ENCODE peak calls at places on chromosomes 3 and 15, in ten cellular contexts. One of them, this sample, is unnamed.

GRCh38 chr3:51682079-51682478 is 11.0 kb downstream of the TEX264 start:
- DNase-seq in breast epithelium: no peak
- DNase-seq in glutamatergic neuron: peak; percentile 51
- DNase-seq in amniotic stem cell: peak; percentile 50
- DNase-seq in AG08396: peak; percentile 89
- DNase-seq in K562: peak; percentile 79
- DNase-seq in WTC11: peak; percentile 72
- DNase-seq in fibroblast of pulmonary artery: peak; percentile 87
- DNase-seq in activated CD8-positive, alpha-beta memory T cell treated with anti-CD3 and anti-CD28 coated beads, Interleukin-2, amount 10 ng/mL, durations not matched to agents 7 days and 5 days: peak; percentile 91
- DNase-seq in keratinocyte: peak; percentile 52
- DNase-seq in this sample: peak; percentile 80

GRCh38 chr15:75532413-75533250 is 46.5 kb downstream of the PTPN9 start:
- DNase-seq in amniotic stem cell: no peak
- DNase-seq in breast epithelium: no peak
- DNase-seq in WTC11: peak; percentile 33
- DNase-seq in glutamatergic neuron: peak; percentile 38
- DNase-seq in K562: peak; percentile 33
- DNase-seq in fibroblast of pulmonary artery: peak; percentile 75
- DNase-seq in keratinocyte: no peak
- DNase-seq in AG08396: peak; percentile 59
- DNase-seq in activated CD8-positive, alpha-beta memory T cell treated with anti-CD3 and anti-CD28 coated beads, Interleukin-2, amount 10 ng/mL, durations not matched to agents 7 days and 5 days: no peak
- DNase-seq in this sample: peak; percentile 86

GRCh38 chr15:77580991-77581682 is 51.6 kb downstream of the LINGO1 start:
- DNase-seq in keratinocyte: no peak
- DNase-seq in amniotic stem cell: no peak
- DNase-seq in breast epithelium: no peak
- DNase-seq in K562: no peak
- DNase-seq in WTC11: no peak
- DNase-seq in glutamatergic neuron: no peak
- DNase-seq in AG08396: no peak
- DNase-seq in activated CD8-positive, alpha-beta memory T cell treated with anti-CD3 and anti-CD28 coated beads, Interleukin-2, amount 10 ng/mL, durations not matched to agents 7 days and 5 days: no peak
- DNase-seq in fibroblast of pulmonary artery: no peak
- DNase-seq in this sample: no peak

GRCh38 chr3:143206955-143207337 is 87.4 kb downstream of the CHST2 start:
- DNase-seq in AG08396: no peak
- DNase-seq in WTC11: no peak
- DNase-seq in activated CD8-positive, alpha-beta memory T cell treated with anti-CD3 and anti-CD28 coated beads, Interleukin-2, amount 10 ng/mL, durations not matched to agents 7 days and 5 days: no peak
- DNase-seq in glutamatergic neuron: no peak
- DNase-seq in breast epithelium: no peak
- DNase-seq in K562: no peak
- DNase-seq in keratinocyte: no peak
- DNase-seq in amniotic stem cell: no peak
- DNase-seq in fibroblast of pulmonary artery: no peak
- DNase-seq in this sample: no peak

GRCh38 chr15:68055224-68055705 is 1.1 kb downstream of the PIAS1 start:
- DNase-seq in activated CD8-positive, alpha-beta memory T cell treated with anti-CD3 and anti-CD28 coated beads, Interleukin-2, amount 10 ng/mL, durations not matched to agents 7 days and 5 days: peak; percentile 81
- DNase-seq in amniotic stem cell: no peak
- DNase-seq in keratinocyte: no peak
- DNase-seq in WTC11: no peak
- DNase-seq in breast epithelium: no peak
- DNase-seq in fibroblast of pulmonary artery: peak; percentile 51
- DNase-seq in AG08396: peak; percentile 43
- DNase-seq in glutamatergic neuron: no peak
- DNase-seq in K562: no peak
- DNase-seq in this sample: peak; percentile 61

GRCh38 chr3:57691411-57692133 is 1.3 kb downstream of the DENND6A start:
- DNase-seq in AG08396: no peak
- DNase-seq in WTC11: no peak
- DNase-seq in keratinocyte: no peak
- DNase-seq in fibroblast of pulmonary artery: peak; percentile 5
- DNase-seq in amniotic stem cell: no peak
- DNase-seq in K562: no peak
- DNase-seq in activated CD8-positive, alpha-beta memory T cell treated with anti-CD3 and anti-CD28 coated beads, Interleukin-2, amount 10 ng/mL, durations not matched to agents 7 days and 5 days: no peak
- DNase-seq in glutamatergic neuron: no peak
- DNase-seq in breast epithelium: no peak
- DNase-seq in this sample: no peak

GRCh38 chr15:63276342-63277043 is 912 bp upstream of the APH1B start:
- DNase-seq in AG08396: no peak
- DNase-seq in WTC11: no peak
- DNase-seq in activated CD8-positive, alpha-beta memory T cell treated with anti-CD3 and anti-CD28 coated beads, Interleukin-2, amount 10 ng/mL, durations not matched to agents 7 days and 5 days: no peak
- DNase-seq in breast epithelium: no peak
- DNase-seq in keratinocyte: no peak
- DNase-seq in glutamatergic neuron: no peak
- DNase-seq in K562: no peak
- DNase-seq in amniotic stem cell: no peak
- DNase-seq in fibroblast of pulmonary artery: no peak
- DNase-seq in this sample: no peak

GRCh38 chr3:60461199-60461598 is 790.1 kb downstream of the FHIT start:
- DNase-seq in WTC11: no peak
- DNase-seq in keratinocyte: no peak
- DNase-seq in activated CD8-positive, alpha-beta memory T cell treated with anti-CD3 and anti-CD28 coated beads, Interleukin-2, amount 10 ng/mL, durations not matched to agents 7 days and 5 days: no peak
- DNase-seq in AG08396: no peak
- DNase-seq in breast epithelium: no peak
- DNase-seq in amniotic stem cell: no peak
- DNase-seq in fibroblast of pulmonary artery: no peak
- DNase-seq in K562: no peak
- DNase-seq in glutamatergic neuron: no peak
- DNase-seq in this sample: no peak

GRCh38 chr15:65411470-65412071 is 11.2 kb downstream of the IGDCC4 start:
- DNase-seq in WTC11: no peak
- DNase-seq in breast epithelium: no peak
- DNase-seq in fibroblast of pulmonary artery: no peak
- DNase-seq in glutamatergic neuron: no peak
- DNase-seq in amniotic stem cell: no peak
- DNase-seq in AG08396: no peak
- DNase-seq in keratinocyte: no peak
- DNase-seq in activated CD8-positive, alpha-beta memory T cell treated with anti-CD3 and anti-CD28 coated beads, Interleukin-2, amount 10 ng/mL, durations not matched to agents 7 days and 5 days: no peak
- DNase-seq in K562: no peak
- DNase-seq in this sample: peak; percentile 39

GRCh38 chr3:13338231-13338630 is 81.9 kb downstream of the NUP210 start:
- DNase-seq in breast epithelium: no peak
- DNase-seq in WTC11: no peak
- DNase-seq in K562: no peak
- DNase-seq in activated CD8-positive, alpha-beta memory T cell treated with anti-CD3 and anti-CD28 coated beads, Interleukin-2, amount 10 ng/mL, durations not matched to agents 7 days and 5 days: no peak
- DNase-seq in AG08396: no peak
- DNase-seq in amniotic stem cell: no peak
- DNase-seq in fibroblast of pulmonary artery: no peak
- DNase-seq in glutamatergic neuron: no peak
- DNase-seq in keratinocyte: no peak
- DNase-seq in this sample: no peak

GRCh38 chr3:138729279-138729678 is 105.4 kb downstream of the PIK3CB start:
- DNase-seq in fibroblast of pulmonary artery: no peak
- DNase-seq in breast epithelium: no peak
- DNase-seq in amniotic stem cell: no peak
- DNase-seq in keratinocyte: no peak
- DNase-seq in AG08396: no peak
- DNase-seq in glutamatergic neuron: no peak
- DNase-seq in WTC11: no peak
- DNase-seq in K562: no peak
- DNase-seq in activated CD8-positive, alpha-beta memory T cell treated with anti-CD3 and anti-CD28 coated beads, Interleukin-2, amount 10 ng/mL, durations not matched to agents 7 days and 5 days: no peak
- DNase-seq in this sample: peak; percentile 6

GRCh38 chr15:58492661-58493397 is 61.0 kb downstream of the LIPC start:
- DNase-seq in amniotic stem cell: no peak
- DNase-seq in activated CD8-positive, alpha-beta memory T cell treated with anti-CD3 and anti-CD28 coated beads, Interleukin-2, amount 10 ng/mL, durations not matched to agents 7 days and 5 days: no peak
- DNase-seq in keratinocyte: no peak
- DNase-seq in breast epithelium: no peak
- DNase-seq in fibroblast of pulmonary artery: no peak
- DNase-seq in AG08396: no peak
- DNase-seq in glutamatergic neuron: no peak
- DNase-seq in WTC11: no peak
- DNase-seq in K562: peak; percentile 69
- DNase-seq in this sample: no peak

GRCh38 chr3:172675371-172676193 is 35.3 kb downstream of the NCEH1 start:
- DNase-seq in activated CD8-positive, alpha-beta memory T cell treated with anti-CD3 and anti-CD28 coated beads, Interleukin-2, amount 10 ng/mL, durations not matched to agents 7 days and 5 days: no peak
- DNase-seq in keratinocyte: no peak
- DNase-seq in amniotic stem cell: no peak
- DNase-seq in fibroblast of pulmonary artery: peak; percentile 77
- DNase-seq in K562: peak; percentile 43
- DNase-seq in WTC11: no peak
- DNase-seq in AG08396: no peak
- DNase-seq in glutamatergic neuron: no peak
- DNase-seq in breast epithelium: no peak
- DNase-seq in this sample: peak; percentile 76

GRCh38 chr3:39478226-39478625 is 10.7 kb downstream of the MOBP start:
- DNase-seq in keratinocyte: no peak
- DNase-seq in AG08396: no peak
- DNase-seq in WTC11: no peak
- DNase-seq in glutamatergic neuron: no peak
- DNase-seq in activated CD8-positive, alpha-beta memory T cell treated with anti-CD3 and anti-CD28 coated beads, Interleukin-2, amount 10 ng/mL, durations not matched to agents 7 days and 5 days: no peak
- DNase-seq in fibroblast of pulmonary artery: no peak
- DNase-seq in K562: no peak
- DNase-seq in amniotic stem cell: no peak
- DNase-seq in breast epithelium: no peak
- DNase-seq in this sample: no peak

GRCh38 chr15:101482526-101483371 is 6.8 kb downstream of the PCSK6 start:
- DNase-seq in glutamatergic neuron: no peak
- DNase-seq in WTC11: no peak
- DNase-seq in breast epithelium: no peak
- DNase-seq in amniotic stem cell: no peak
- DNase-seq in fibroblast of pulmonary artery: no peak
- DNase-seq in K562: no peak
- DNase-seq in keratinocyte: no peak
- DNase-seq in AG08396: no peak
- DNase-seq in activated CD8-positive, alpha-beta memory T cell treated with anti-CD3 and anti-CD28 coated beads, Interleukin-2, amount 10 ng/mL, durations not matched to agents 7 days and 5 days: no peak
- DNase-seq in this sample: no peak

GRCh38 chr3:8622873-8623725 is 21.5 kb downstream of the SSUH2 start:
- DNase-seq in amniotic stem cell: peak; percentile 49
- DNase-seq in fibroblast of pulmonary artery: peak; percentile 72
- DNase-seq in glutamatergic neuron: peak; percentile 85
- DNase-seq in K562: peak; percentile 84
- DNase-seq in keratinocyte: no peak
- DNase-seq in activated CD8-positive, alpha-beta memory T cell treated with anti-CD3 and anti-CD28 coated beads, Interleukin-2, amount 10 ng/mL, durations not matched to agents 7 days and 5 days: peak; percentile 55
- DNase-seq in breast epithelium: no peak
- DNase-seq in AG08396: peak; percentile 83
- DNase-seq in WTC11: peak; percentile 87
- DNase-seq in this sample: peak; percentile 51

GRCh38 chr3:38369186-38369585 is 22.6 kb downstream of the XYLB start:
- DNase-seq in amniotic stem cell: no peak
- DNase-seq in keratinocyte: no peak
- DNase-seq in K562: no peak
- DNase-seq in fibroblast of pulmonary artery: no peak
- DNase-seq in activated CD8-positive, alpha-beta memory T cell treated with anti-CD3 and anti-CD28 coated beads, Interleukin-2, amount 10 ng/mL, durations not matched to agents 7 days and 5 days: no peak
- DNase-seq in WTC11: no peak
- DNase-seq in AG08396: no peak
- DNase-seq in glutamatergic neuron: no peak
- DNase-seq in breast epithelium: no peak
- DNase-seq in this sample: no peak

GRCh38 chr3:86958534-86958933 is 32.4 kb downstream of the VGLL3 start:
- DNase-seq in amniotic stem cell: peak; percentile 60
- DNase-seq in glutamatergic neuron: no peak
- DNase-seq in K562: no peak
- DNase-seq in breast epithelium: no peak
- DNase-seq in fibroblast of pulmonary artery: peak; percentile 68
- DNase-seq in activated CD8-positive, alpha-beta memory T cell treated with anti-CD3 and anti-CD28 coated beads, Interleukin-2, amount 10 ng/mL, durations not matched to agents 7 days and 5 days: no peak
- DNase-seq in AG08396: peak; percentile 56
- DNase-seq in WTC11: no peak
- DNase-seq in keratinocyte: no peak
- DNase-seq in this sample: peak; percentile 85

GRCh38 chr3:45617430-45618080 is 23.0 kb downstream of the LIMD1 start:
- DNase-seq in breast epithelium: no peak
- DNase-seq in K562: no peak
- DNase-seq in fibroblast of pulmonary artery: no peak
- DNase-seq in WTC11: no peak
- DNase-seq in glutamatergic neuron: no peak
- DNase-seq in AG08396: no peak
- DNase-seq in amniotic stem cell: no peak
- DNase-seq in keratinocyte: no peak
- DNase-seq in activated CD8-positive, alpha-beta memory T cell treated with anti-CD3 and anti-CD28 coated beads, Interleukin-2, amount 10 ng/mL, durations not matched to agents 7 days and 5 days: no peak
- DNase-seq in this sample: no peak

GRCh38 chr15:73345658-73346057 is 23.1 kb downstream of the HCN4 start:
- DNase-seq in WTC11: no peak
- DNase-seq in activated CD8-positive, alpha-beta memory T cell treated with anti-CD3 and anti-CD28 coated beads, Interleukin-2, amount 10 ng/mL, durations not matched to agents 7 days and 5 days: no peak
- DNase-seq in K562: no peak
- DNase-seq in glutamatergic neuron: no peak
- DNase-seq in keratinocyte: no peak
- DNase-seq in AG08396: no peak
- DNase-seq in amniotic stem cell: no peak
- DNase-seq in breast epithelium: no peak
- DNase-seq in fibroblast of pulmonary artery: no peak
- DNase-seq in this sample: no peak

GRCh38 chr3:57755368-57756021 is 614 bp upstream of the SLMAP start:
- DNase-seq in WTC11: peak; percentile 20
- DNase-seq in glutamatergic neuron: peak; percentile 23
- DNase-seq in amniotic stem cell: peak; percentile 60
- DNase-seq in K562: peak; percentile 52
- DNase-seq in AG08396: peak; percentile 67
- DNase-seq in activated CD8-positive, alpha-beta memory T cell treated with anti-CD3 and anti-CD28 coated beads, Interleukin-2, amount 10 ng/mL, durations not matched to agents 7 days and 5 days: no peak
- DNase-seq in keratinocyte: peak; percentile 61
- DNase-seq in breast epithelium: no peak
- DNase-seq in fibroblast of pulmonary artery: peak; percentile 64
- DNase-seq in this sample: peak; percentile 70

GRCh38 chr3:190338717-190339116 is 16.5 kb upstream of the CLDN1 start:
- DNase-seq in WTC11: no peak
- DNase-seq in breast epithelium: no peak
- DNase-seq in activated CD8-positive, alpha-beta memory T cell treated with anti-CD3 and anti-CD28 coated beads, Interleukin-2, amount 10 ng/mL, durations not matched to agents 7 days and 5 days: no peak
- DNase-seq in amniotic stem cell: no peak
- DNase-seq in keratinocyte: peak; percentile 93
- DNase-seq in glutamatergic neuron: no peak
- DNase-seq in AG08396: no peak
- DNase-seq in K562: no peak
- DNase-seq in fibroblast of pulmonary artery: no peak
- DNase-seq in this sample: peak; percentile 17

GRCh38 chr3:171860830-171861535 is 17.8 kb downstream of the TMEM212 start:
- DNase-seq in breast epithelium: no peak
- DNase-seq in amniotic stem cell: no peak
- DNase-seq in WTC11: no peak
- DNase-seq in keratinocyte: no peak
- DNase-seq in glutamatergic neuron: no peak
- DNase-seq in AG08396: peak; percentile 36
- DNase-seq in K562: no peak
- DNase-seq in activated CD8-positive, alpha-beta memory T cell treated with anti-CD3 and anti-CD28 coated beads, Interleukin-2, amount 10 ng/mL, durations not matched to agents 7 days and 5 days: no peak
- DNase-seq in fibroblast of pulmonary artery: peak; percentile 99
- DNase-seq in this sample: no peak

GRCh38 chr3:71057526-71057894 is 526.0 kb downstream of the FOXP1 start:
- DNase-seq in amniotic stem cell: no peak
- DNase-seq in glutamatergic neuron: no peak
- DNase-seq in WTC11: no peak
- DNase-seq in fibroblast of pulmonary artery: no peak
- DNase-seq in keratinocyte: no peak
- DNase-seq in activated CD8-positive, alpha-beta memory T cell treated with anti-CD3 and anti-CD28 coated beads, Interleukin-2, amount 10 ng/mL, durations not matched to agents 7 days and 5 days: no peak
- DNase-seq in K562: no peak
- DNase-seq in breast epithelium: no peak
- DNase-seq in AG08396: no peak
- DNase-seq in this sample: peak; percentile 60

GRCh38 chr3:100740207-100740606 is 30.9 kb downstream of the TFG start:
- DNase-seq in K562: no peak
- DNase-seq in WTC11: no peak
- DNase-seq in glutamatergic neuron: no peak
- DNase-seq in fibroblast of pulmonary artery: no peak
- DNase-seq in amniotic stem cell: no peak
- DNase-seq in breast epithelium: no peak
- DNase-seq in keratinocyte: no peak
- DNase-seq in activated CD8-positive, alpha-beta memory T cell treated with anti-CD3 and anti-CD28 coated beads, Interleukin-2, amount 10 ng/mL, durations not matched to agents 7 days and 5 days: no peak
- DNase-seq in AG08396: no peak
- DNase-seq in this sample: no peak

GRCh38 chr3:29335438-29335837 is 54.6 kb downstream of the RBMS3 start:
- DNase-seq in fibroblast of pulmonary artery: peak; percentile 99
- DNase-seq in K562: no peak
- DNase-seq in WTC11: peak; percentile 24
- DNase-seq in activated CD8-positive, alpha-beta memory T cell treated with anti-CD3 and anti-CD28 coated beads, Interleukin-2, amount 10 ng/mL, durations not matched to agents 7 days and 5 days: no peak
- DNase-seq in keratinocyte: no peak
- DNase-seq in glutamatergic neuron: no peak
- DNase-seq in breast epithelium: peak; percentile 50
- DNase-seq in AG08396: peak; percentile 74
- DNase-seq in amniotic stem cell: peak; percentile 95
- DNase-seq in this sample: peak; percentile 98

GRCh38 chr15:66955871-66956585 is 109.4 kb upstream of the SMAD3 start:
- DNase-seq in breast epithelium: no peak
- DNase-seq in keratinocyte: peak; percentile 56
- DNase-seq in fibroblast of pulmonary artery: peak; percentile 48
- DNase-seq in activated CD8-positive, alpha-beta memory T cell treated with anti-CD3 and anti-CD28 coated beads, Interleukin-2, amount 10 ng/mL, durations not matched to agents 7 days and 5 days: no peak
- DNase-seq in glutamatergic neuron: no peak
- DNase-seq in AG08396: no peak
- DNase-seq in WTC11: no peak
- DNase-seq in K562: no peak
- DNase-seq in amniotic stem cell: no peak
- DNase-seq in this sample: peak; percentile 33

GRCh38 chr3:178671261-178672191 is 135.3 kb downstream of the KCNMB2 start:
- DNase-seq in AG08396: peak; percentile 23
- DNase-seq in activated CD8-positive, alpha-beta memory T cell treated with anti-CD3 and anti-CD28 coated beads, Interleukin-2, amount 10 ng/mL, durations not matched to agents 7 days and 5 days: no peak
- DNase-seq in breast epithelium: no peak
- DNase-seq in keratinocyte: peak; percentile 17
- DNase-seq in amniotic stem cell: no peak
- DNase-seq in K562: no peak
- DNase-seq in fibroblast of pulmonary artery: peak; percentile 77
- DNase-seq in WTC11: no peak
- DNase-seq in glutamatergic neuron: peak; percentile 62
- DNase-seq in this sample: peak; percentile 60

This sample was measured in HCEC 1CT.